ENCODE peak calls at places on chromosome 11, in seven cellular contexts. E, R, C, D, B, M and Y are unnamed samples.

GRCh38 chr11:8055111-8055835 is 25.7 kb upstream of the TUB start:
- ATAC-seq in C (no peak), D (no peak), R (no peak), E (peak; percentile 58), B (peak; percentile 20), M (peak; percentile 24), Y (no peak)

GRCh38 chr11:124670732-124671131 is 2.8 kb downstream of the SIAE start:
- ATAC-seq in M (no peak), E (no peak), C (no peak), B (no peak), D (no peak), R (no peak), Y (no peak)

GRCh38 chr11:2930705-2931415 is 1.6 kb upstream of the PHLDA2 start:
- ATAC-seq in E (peak; percentile 70), C (peak; percentile 82), B (peak; percentile 70), M (peak; percentile 67), D (peak; percentile 49), R (no peak), Y (peak; percentile 9)

GRCh38 chr11:17563248-17563647 is 16.2 kb downstream of the OTOG start:
- ATAC-seq in B (peak; percentile 54), E (peak; percentile 75), R (no peak), M (peak; percentile 41), D (peak; percentile 79), C (no peak), Y (no peak)

GRCh38 chr11:128814856-128815705 is 52.0 kb downstream of the KCNJ1 start:
- ATAC-seq in D (no peak), R (no peak), B (no peak), C (no peak), E (no peak), M (no peak), Y (no peak)

GRCh38 chr11:31246451-31247165 is 122.9 kb downstream of the DCDC1 start:
- ATAC-seq in R (no peak), C (no peak), M (no peak), D (no peak), E (no peak), B (no peak), Y (no peak)

GRCh38 chr11:14973621-14974020 is 1.5 kb upstream of the CALCA start:
- ATAC-seq in R (peak; percentile 40), B (peak; percentile 25), M (peak; percentile 32), D (no peak), E (no peak), C (peak; percentile 27), Y (peak; percentile 50)

GRCh38 chr11:2325719-2326118 is 23.9 kb downstream of the TSPAN32 start:
- ATAC-seq in C (peak; percentile 94), B (peak; percentile 9), D (peak; percentile 97), M (peak; percentile 48), R (no peak), E (no peak), Y (no peak)

GRCh38 chr11:126194121-126194543 is 17.3 kb downstream of the RPUSD4 start:
- ATAC-seq in R (no peak), C (peak; percentile 60), E (no peak), M (peak; percentile 72), D (peak; percentile 65), B (peak; percentile 68), Y (no peak)

GRCh38 chr11:37946155-37946766 is 1348.2 kb upstream of the RAG2 start:
- ATAC-seq in C (peak; percentile 73), M (no peak), D (peak; percentile 59), B (peak; percentile 61), R (peak; percentile 74), E (peak; percentile 61), Y (no peak)

GRCh38 chr11:112345708-112346107 is 85.0 kb upstream of the PLET1 start:
- ATAC-seq in R (no peak), B (peak; percentile 69), E (peak; percentile 85), C (no peak), M (peak; percentile 59), D (peak; percentile 22), Y (no peak)

GRCh38 chr11:1234054-1234720 is 11.3 kb downstream of the MUC5B start:
- ATAC-seq in D (no peak), R (no peak), E (no peak), M (no peak), C (no peak), B (no peak), Y (no peak)

GRCh38 chr11:29159552-29160465 is 857.0 kb downstream of the KCNA4 start:
- ATAC-seq in E (peak; percentile 94), B (peak; percentile 92), R (no peak), D (peak; percentile 59), C (peak; percentile 84), M (peak; percentile 84), Y (no peak)

GRCh38 chr11:12901874-12902481 is 107.1 kb upstream of the RASSF10 start:
- ATAC-seq in D (no peak), C (no peak), E (no peak), B (no peak), R (no peak), M (no peak), Y (no peak)

GRCh38 chr11:17165247-17165890 is 42.4 kb downstream of the PIK3C2A start:
- ATAC-seq in M (no peak), D (no peak), R (no peak), E (no peak), C (no peak), B (no peak), Y (no peak)

GRCh38 chr11:69085490-69086095 is 36.9 kb downstream of the TPCN2 start:
- ATAC-seq in E (no peak), R (no peak), M (no peak), C (no peak), B (no peak), D (no peak), Y (no peak)

GRCh38 chr11:11505190-11505589 is 116.6 kb downstream of the GALNT18 start:
- ATAC-seq in M (no peak), D (no peak), C (no peak), B (no peak), R (no peak), E (no peak), Y (no peak)

GRCh38 chr11:18321622-18321990 is 334 bp downstream of the HPS5 start:
- ATAC-seq in D (peak; percentile 19), R (peak; percentile 1), B (peak; percentile 9), M (peak; percentile 4), C (no peak), E (peak; percentile 16), Y (peak; percentile 3)

GRCh38 chr11:66639066-66639813 is 737 bp downstream of the RBM4 start:
- ATAC-seq in M (peak; percentile 0), C (no peak), R (no peak), E (no peak), D (no peak), B (peak; percentile 1), Y (no peak)

GRCh38 chr11:91730071-91730470 is 494.5 kb upstream of the FAT3 start:
- ATAC-seq in C (no peak), R (no peak), M (no peak), B (no peak), E (no peak), D (no peak), Y (no peak)

GRCh38 chr11:118870396-118871343 is 13.0 kb upstream of the CXCR5 start:
- ATAC-seq in E (peak; percentile 80), C (peak; percentile 13), B (peak; percentile 75), R (peak; percentile 27), M (peak; percentile 71), D (peak; percentile 47), Y (peak; percentile 33)

GRCh38 chr11:56700242-56700918 is 1.5 kb downstream of the OR9G1 start:
- ATAC-seq in D (peak; percentile 17), R (no peak), C (no peak), B (peak; percentile 50), E (no peak), M (no peak), Y (no peak)

GRCh38 chr11:47148274-47148673 is 28.4 kb downstream of the ARFGAP2 start:
- ATAC-seq in R (no peak), M (no peak), C (no peak), B (no peak), E (no peak), D (no peak), Y (no peak)

GRCh38 chr11:68099474-68100405 is 21.4 kb downstream of the CHKA start:
- ATAC-seq in R (peak; percentile 82), E (peak; percentile 95), C (peak; percentile 95), M (no peak), B (peak; percentile 70), D (no peak), Y (peak; percentile 41)

GRCh38 chr11:13423372-13423771 is 39.6 kb downstream of the BTBD10 start:
- ATAC-seq in E (no peak), B (no peak), C (no peak), R (no peak), D (no peak), M (no peak), Y (no peak)

GRCh38 chr11:34588701-34589100 is 32.2 kb upstream of the EHF start:
- ATAC-seq in B (no peak), D (no peak), C (no peak), E (no peak), R (no peak), M (no peak), Y (no peak)

GRCh38 chr11:95076416-95076815 is 9.7 kb downstream of the SRSF8 start:
- ATAC-seq in C (peak; percentile 85), E (no peak), M (no peak), B (peak; percentile 78), D (peak; percentile 68), R (no peak), Y (no peak)

GRCh38 chr11:73114110-73114834 is 27.8 kb downstream of the FCHSD2 start:
- ATAC-seq in C (no peak), R (no peak), E (no peak), M (no peak), D (peak; percentile 96), B (no peak), Y (no peak)